ENCODE peak calls at places on chromosomes 3 and 15, in five cellular contexts. H, J, G, X and C are unnamed samples.

GRCh38 chr15:35121611-35122359 is 36.7 kb upstream of the NANOGP8 start:
- DNase-seq in X (no peak), H (no peak), G (no peak), J (no peak), C (no peak)

GRCh38 chr3:126125781-126126251 is 41.9 kb upstream of the SLC41A3 start:
- DNase-seq in J (no peak), G (no peak), X (no peak), H (no peak), C (no peak)

GRCh38 chr3:72347819-72348319 is 500.4 kb downstream of the SHQ1 start:
- DNase-seq in J (peak; percentile 59), H (no peak), G (peak; percentile 62), X (peak; percentile 14), C (peak; percentile 92)

GRCh38 chr15:40010681-40011080 is 28.3 kb downstream of the SRP14 start:
- DNase-seq in G (no peak), J (no peak), X (no peak), H (no peak), C (peak; percentile 92)

GRCh38 chr3:167754049-167754448 is 18.5 kb downstream of the SERPINI1 start:
- DNase-seq in X (no peak), J (no peak), H (no peak), G (no peak), C (no peak)

GRCh38 chr3:65005481-65005880 is 317.7 kb upstream of the ADAMTS9 start:
- DNase-seq in H (no peak), X (no peak), J (no peak), G (no peak), C (peak; percentile 61)

GRCh38 chr15:36843822-36844221 is 256.5 kb downstream of the MEIS2 start:
- DNase-seq in H (no peak), X (no peak), J (no peak), G (no peak), C (no peak)

GRCh38 chr15:92580933-92581445 is 74.6 kb downstream of the FAM174B start:
- DNase-seq in J (no peak), H (no peak), X (no peak), G (no peak), C (no peak)

GRCh38 chr3:122948398-122948797 is 79.2 kb downstream of the SEMA5B start:
- DNase-seq in J (no peak), H (peak; percentile 72), G (no peak), X (no peak), C (no peak)

GRCh38 chr3:136547293-136547692 is 204.9 kb downstream of the STAG1 start:
- DNase-seq in X (no peak), H (no peak), J (no peak), G (no peak), C (no peak)

GRCh38 chr3:112136959-112137693 is 4.1 kb upstream of the GCSAM start:
- DNase-seq in J (no peak), X (peak; percentile 4), H (peak; percentile 57), G (no peak), C (peak; percentile 61)

GRCh38 chr15:45550436-45550835 is 27.9 kb upstream of the SLC30A4 start:
- DNase-seq in G (no peak), J (no peak), H (no peak), X (no peak), C (no peak)

GRCh38 chr15:91135201-91136130 is 35.4 kb downstream of the SV2B start:
- DNase-seq in X (no peak), H (no peak), G (no peak), J (no peak), C (no peak)

GRCh38 chr3:148723591-148723990 is 25.9 kb downstream of the AGTR1 start:
- DNase-seq in H (no peak), J (no peak), G (no peak), X (no peak), C (peak; percentile 43)

GRCh38 chr3:49602877-49603411 is 48.7 kb downstream of the BSN start:
- DNase-seq in G (peak; percentile 36), J (peak; percentile 38), H (no peak), X (peak; percentile 46), C (no peak)

GRCh38 chr3:20395692-20396091 is 209.7 kb upstream of the SGO1 start:
- DNase-seq in J (no peak), H (no peak), G (no peak), X (no peak), C (no peak)